ENCODE peak calls at places on chromosomes 2 and 18, in four cellular contexts. One of them, this sample, is unnamed.

GRCh38 chr2:128271891-128272585 is 46.6 kb downstream of the HS6ST1 start:
- DNase-seq in amniotic stem cell: no peak
- DNase-seq in Peyer's patch: peak; percentile 41
- DNase-seq in T-helper 2 cell: no peak
- DNase-seq in this sample: no peak

GRCh38 chr18:32271649-32272324 is 81.9 kb downstream of the MEP1B start:
- DNase-seq in amniotic stem cell: peak; percentile 20
- DNase-seq in Peyer's patch: no peak
- DNase-seq in T-helper 2 cell: no peak
- DNase-seq in this sample: peak; percentile 3

GRCh38 chr2:202337133-202337532 is 39.0 kb upstream of the BMPR2 start:
- DNase-seq in amniotic stem cell: no peak
- DNase-seq in Peyer's patch: no peak
- DNase-seq in T-helper 2 cell: no peak
- DNase-seq in this sample: no peak

GRCh38 chr2:64942693-64943092 is 46.5 kb upstream of the SLC1A4 start:
- DNase-seq in amniotic stem cell: no peak
- DNase-seq in Peyer's patch: no peak
- DNase-seq in T-helper 2 cell: no peak
- DNase-seq in this sample: no peak

GRCh38 chr18:13455960-13456471 is 237.5 kb downstream of the LDLRAD4 start:
- DNase-seq in amniotic stem cell: no peak
- DNase-seq in Peyer's patch: no peak
- DNase-seq in T-helper 2 cell: no peak
- DNase-seq in this sample: no peak

GRCh38 chr2:145798419-145798818 is 1278.5 kb upstream of the ZEB2 start:
- DNase-seq in amniotic stem cell: no peak
- DNase-seq in Peyer's patch: no peak
- DNase-seq in T-helper 2 cell: no peak
- DNase-seq in this sample: no peak

GRCh38 chr2:46053502-46054094 is 243.6 kb upstream of the EPAS1 start:
- DNase-seq in amniotic stem cell: no peak
- DNase-seq in Peyer's patch: no peak
- DNase-seq in T-helper 2 cell: no peak
- DNase-seq in this sample: no peak

GRCh38 chr2:71460595-71461303 is 7.4 kb downstream of the DYSF start:
- DNase-seq in amniotic stem cell: peak; percentile 10
- DNase-seq in Peyer's patch: no peak
- DNase-seq in T-helper 2 cell: no peak
- DNase-seq in this sample: no peak

GRCh38 chr2:207184348-207184747 is 18.6 kb upstream of the KLF7 start:
- DNase-seq in amniotic stem cell: no peak
- DNase-seq in Peyer's patch: no peak
- DNase-seq in T-helper 2 cell: no peak
- DNase-seq in this sample: no peak

GRCh38 chr18:3248670-3249359 is 1.2 kb downstream of the MYL12A start:
- DNase-seq in amniotic stem cell: no peak
- DNase-seq in Peyer's patch: peak; percentile 73
- DNase-seq in T-helper 2 cell: no peak
- DNase-seq in this sample: no peak

GRCh38 chr2:160695402-160696060 is 201.9 kb upstream of the RBMS1 start:
- DNase-seq in amniotic stem cell: no peak
- DNase-seq in Peyer's patch: no peak
- DNase-seq in T-helper 2 cell: no peak
- DNase-seq in this sample: no peak

GRCh38 chr18:75247041-75247551 is 36.5 kb downstream of the TSHZ1 start:
- DNase-seq in amniotic stem cell: no peak
- DNase-seq in Peyer's patch: no peak
- DNase-seq in T-helper 2 cell: no peak
- DNase-seq in this sample: no peak

GRCh38 chr2:231111987-231112386 is 12.9 kb downstream of the HTR2B start:
- DNase-seq in amniotic stem cell: no peak
- DNase-seq in Peyer's patch: no peak
- DNase-seq in T-helper 2 cell: no peak
- DNase-seq in this sample: no peak

GRCh38 chr2:29397743-29398142 is 282.5 kb downstream of the CLIP4 start:
- DNase-seq in amniotic stem cell: no peak
- DNase-seq in Peyer's patch: no peak
- DNase-seq in T-helper 2 cell: no peak
- DNase-seq in this sample: no peak

GRCh38 chr2:43207553-43208300 is 18.7 kb downstream of the ZFP36L2 start:
- DNase-seq in amniotic stem cell: no peak
- DNase-seq in Peyer's patch: peak; percentile 74
- DNase-seq in T-helper 2 cell: no peak
- DNase-seq in this sample: no peak

GRCh38 chr2:161234627-161235026 is 73.6 kb upstream of the PSMD14 start:
- DNase-seq in amniotic stem cell: no peak
- DNase-seq in Peyer's patch: no peak
- DNase-seq in T-helper 2 cell: no peak
- DNase-seq in this sample: no peak

GRCh38 chr2:138846216-138846821 is 66.1 kb upstream of the NXPH2 start:
- DNase-seq in amniotic stem cell: no peak
- DNase-seq in Peyer's patch: no peak
- DNase-seq in T-helper 2 cell: no peak
- DNase-seq in this sample: no peak

GRCh38 chr2:68302281-68302680 is 17.5 kb downstream of the CNRIP1 start:
- DNase-seq in amniotic stem cell: no peak
- DNase-seq in Peyer's patch: no peak
- DNase-seq in T-helper 2 cell: no peak
- DNase-seq in this sample: no peak

GRCh38 chr2:71100195-71100964 is 29.6 kb downstream of the MCEE start:
- DNase-seq in amniotic stem cell: no peak
- DNase-seq in Peyer's patch: peak; percentile 88
- DNase-seq in T-helper 2 cell: peak; percentile 22
- DNase-seq in this sample: no peak

GRCh38 chr2:189137519-189137918 is 42.0 kb downstream of the COL5A2 start:
- DNase-seq in amniotic stem cell: no peak
- DNase-seq in Peyer's patch: no peak
- DNase-seq in T-helper 2 cell: no peak
- DNase-seq in this sample: no peak

GRCh38 chr2:128159437-128159836 is 68.4 kb downstream of the UGGT1 start:
- DNase-seq in amniotic stem cell: no peak
- DNase-seq in Peyer's patch: no peak
- DNase-seq in T-helper 2 cell: no peak
- DNase-seq in this sample: no peak

GRCh38 chr18:21391074-21391673 is 149.1 kb downstream of the GREB1L start:
- DNase-seq in amniotic stem cell: peak; percentile 35
- DNase-seq in Peyer's patch: peak; percentile 67
- DNase-seq in T-helper 2 cell: no peak
- DNase-seq in this sample: no peak

GRCh38 chr2:215498411-215498810 is 62.5 kb upstream of the FN1 start:
- DNase-seq in amniotic stem cell: no peak
- DNase-seq in Peyer's patch: no peak
- DNase-seq in T-helper 2 cell: no peak
- DNase-seq in this sample: no peak

GRCh38 chr2:124883595-124883994 is 858.5 kb downstream of the CNTNAP5 start:
- DNase-seq in amniotic stem cell: no peak
- DNase-seq in Peyer's patch: no peak
- DNase-seq in T-helper 2 cell: no peak
- DNase-seq in this sample: no peak

GRCh38 chr2:54483426-54483825 is 27.3 kb downstream of the SPTBN1 start:
- DNase-seq in amniotic stem cell: no peak
- DNase-seq in Peyer's patch: no peak
- DNase-seq in T-helper 2 cell: no peak
- DNase-seq in this sample: no peak

GRCh38 chr2:55133467-55134315 is 83.4 kb upstream of the RTN4 start:
- DNase-seq in amniotic stem cell: no peak
- DNase-seq in Peyer's patch: peak; percentile 68
- DNase-seq in T-helper 2 cell: peak; percentile 37
- DNase-seq in this sample: peak; percentile 58

GRCh38 chr18:12990128-12990485 is 1.1 kb upstream of the CEP192 start:
- DNase-seq in amniotic stem cell: no peak
- DNase-seq in Peyer's patch: no peak
- DNase-seq in T-helper 2 cell: no peak
- DNase-seq in this sample: no peak

GRCh38 chr2:145595296-145595695 is 1075.4 kb upstream of the ZEB2 start:
- DNase-seq in amniotic stem cell: no peak
- DNase-seq in Peyer's patch: no peak
- DNase-seq in T-helper 2 cell: no peak
- DNase-seq in this sample: no peak

GRCh38 chr2:196205891-196206408 is 34.6 kb upstream of the STK17B start:
- DNase-seq in amniotic stem cell: no peak
- DNase-seq in Peyer's patch: no peak
- DNase-seq in T-helper 2 cell: no peak
- DNase-seq in this sample: peak; percentile 17

GRCh38 chr2:159076233-159076632 is 107.8 kb downstream of the TANC1 start:
- DNase-seq in amniotic stem cell: no peak
- DNase-seq in Peyer's patch: no peak
- DNase-seq in T-helper 2 cell: no peak
- DNase-seq in this sample: no peak

GRCh38 chr2:68912732-68913131 is 40.0 kb downstream of the GKN2 start:
- DNase-seq in amniotic stem cell: no peak
- DNase-seq in Peyer's patch: peak; percentile 57
- DNase-seq in T-helper 2 cell: peak; percentile 13
- DNase-seq in this sample: no peak

GRCh38 chr2:202221873-202222272 is 16.5 kb downstream of the SUMO1 start:
- DNase-seq in amniotic stem cell: no peak
- DNase-seq in Peyer's patch: no peak
- DNase-seq in T-helper 2 cell: no peak
- DNase-seq in this sample: no peak

This sample was measured in AG04449.